ENCODE peak calls at places on chromosomes 7 and 10, in ten cellular contexts. V, R, E, J, C, Z, H, T, K and M are unnamed samples.

GRCh38 chr10:70828923-70829322 is 13.2 kb downstream of the SGPL1 start:
- DNase-seq in Z (no peak), K (no peak), J (no peak), C (no peak), V (peak), H (no peak), R (no peak), T (no peak), E (no peak), M (no peak)

GRCh38 chr10:6204063-6204340 is 1.3 kb downstream of the PFKFB3 start:
- DNase-seq in V (peak), T (peak), E (peak), C (peak), J (peak), R (no peak), H (no peak), K (no peak), Z (no peak), M (no peak)

GRCh38 chr10:76736848-76737495 is 900.6 kb downstream of the KCNMA1 start:
- DNase-seq in J (no peak), Z (no peak), K (no peak), E (no peak), V (no peak), T (no peak), R (no peak), C (no peak), H (no peak), M (peak)

GRCh38 chr7:155638366-155638765 is 6.1 kb upstream of the RBM33 start:
- DNase-seq in E (no peak), H (no peak), R (no peak), K (no peak), T (no peak), C (no peak), Z (no peak), J (no peak), V (no peak), M (no peak)

GRCh38 chr10:117184821-117185220 is 12.5 kb upstream of the KCNK18 start:
- DNase-seq in C (no peak), E (no peak), H (no peak), R (no peak), K (no peak), T (no peak), Z (no peak), V (no peak), J (no peak), M (peak)

GRCh38 chr7:87110778-87111177 is 41.5 kb upstream of the DMTF1 start:
- DNase-seq in T (no peak), C (no peak), J (no peak), R (peak), H (no peak), E (peak), V (peak), Z (no peak), K (no peak), M (peak)

GRCh38 chr10:5045095-5045494 is 41.4 kb upstream of the AKR1C2 start:
- DNase-seq in H (no peak), V (no peak), C (no peak), E (no peak), T (no peak), R (no peak), Z (no peak), K (no peak), J (no peak), M (no peak)

GRCh38 chr7:123633553-123633952 is 22.1 kb upstream of the LMOD2 start:
- DNase-seq in H (no peak), V (peak), K (no peak), E (peak), C (no peak), Z (peak), T (no peak), R (peak), J (no peak), M (peak)

GRCh38 chr7:153324094-153324493 is 564.5 kb downstream of the ACTR3B start:
- DNase-seq in Z (no peak), V (no peak), C (no peak), E (no peak), K (no peak), T (no peak), H (no peak), R (no peak), J (no peak), M (no peak)

GRCh38 chr10:49025347-49025983 is 85.8 kb upstream of the LRRC18 start:
- DNase-seq in H (no peak), K (no peak), R (no peak), T (no peak), C (no peak), Z (no peak), E (no peak), V (no peak), J (no peak), M (no peak)

GRCh38 chr10:93991596-93992284 is 2.0 kb upstream of the PLCE1 start:
- DNase-seq in C (no peak), T (peak), E (peak), R (peak), J (peak), V (peak), K (no peak), H (peak), Z (no peak), M (peak)

GRCh38 chr7:114085313-114085591 is 166.4 kb upstream of the PPP1R3A start:
- DNase-seq in J (no peak), C (no peak), H (no peak), K (no peak), T (no peak), Z (no peak), V (no peak), E (no peak), R (no peak), M (peak)